ENCODE peak calls at places on chromosomes 4 and X, in five cellular contexts. U is spleen, I is neural progenitor cell, C is stomach, W is foreskin fibroblast. N is an unnamed sample.

GRCh38 chr4:54063224-54063623 is 1.2 kb downstream of the CHIC2 start:
- DNase-seq in U (no peak), C (no peak), W (peak; percentile 58), I (no peak), N (no peak)

GRCh38 chr4:166143227-166143626 is 270.2 kb downstream of the TLL1 start:
- DNase-seq in I (no peak), U (no peak), C (no peak), W (no peak), N (no peak)

GRCh38 chr4:6610856-6611430 is 29.5 kb upstream of the MRFAP1 start:
- DNase-seq in U (no peak), C (no peak), I (no peak), W (no peak), N (no peak)

GRCh38 chrX:1720826-1721225 is 106.0 kb downstream of the ASMT start:
- DNase-seq in C (no peak), W (no peak), U (no peak), I (no peak), N (no peak)

GRCh38 chrX:41258281-41258680 is 75.7 kb upstream of the DDX3X start:
- DNase-seq in I (no peak), C (no peak), U (no peak), W (no peak), N (no peak)

GRCh38 chr4:182695842-182696241 is 221.3 kb downstream of the DCTD start:
- DNase-seq in U (no peak), I (no peak), C (no peak), W (peak; percentile 3), N (peak; percentile 15)

GRCh38 chr4:150656882-150657281 is 74.9 kb downstream of the MAB21L2 start:
- DNase-seq in U (no peak), W (no peak), C (no peak), I (no peak), N (no peak)

GRCh38 chrX:28649541-28649940 is 62.3 kb downstream of the IL1RAPL1 start:
- DNase-seq in C (no peak), U (no peak), I (no peak), W (no peak), N (no peak)

GRCh38 chr4:114921790-114922581 is 191.4 kb downstream of the NDST4 start:
- DNase-seq in U (peak; percentile 51), I (peak; percentile 30), C (no peak), W (no peak), N (no peak)

GRCh38 chr4:168183717-168184571 is 91.6 kb downstream of the ANXA10 start:
- DNase-seq in C (no peak), U (no peak), I (peak; percentile 18), W (peak; percentile 21), N (no peak)

GRCh38 chr4:23788460-23788859 is 101.4 kb downstream of the PPARGC1A start:
- DNase-seq in C (peak; percentile 34), W (no peak), U (no peak), I (no peak), N (peak; percentile 98)

GRCh38 chr4:95510145-95510544 is 38.6 kb downstream of the UNC5C start:
- DNase-seq in I (peak; percentile 21), U (no peak), C (no peak), W (no peak), N (no peak)

GRCh38 chr4:16206301-16206700 is 20.0 kb downstream of the TAPT1 start:
- DNase-seq in U (no peak), I (peak; percentile 5), C (no peak), W (no peak), N (no peak)

GRCh38 chr4:79217043-79217442 is 108.8 kb downstream of the NAA11 start:
- DNase-seq in I (peak; percentile 51), W (no peak), C (no peak), U (no peak), N (no peak)

GRCh38 chrX:49166914-49167739 is 4.6 kb downstream of the MAGIX start:
- DNase-seq in C (peak; percentile 51), W (peak; percentile 68), I (peak; percentile 20), U (peak; percentile 91), N (no peak)

GRCh38 chrX:153572601-153573000 is 26.3 kb downstream of the CCNQ start:
- DNase-seq in C (no peak), U (no peak), W (no peak), I (no peak), N (no peak)

GRCh38 chr4:118849867-118850812 is 14.2 kb upstream of the SEC24D start:
- DNase-seq in W (no peak), C (no peak), U (no peak), I (no peak), N (no peak)

GRCh38 chr4:99202536-99202935 is 16.5 kb downstream of the ADH6 start:
- DNase-seq in U (no peak), C (no peak), I (no peak), W (peak; percentile 61), N (no peak)

GRCh38 chrX:44012484-44013096 is 39.4 kb upstream of the NDP start:
- DNase-seq in C (peak; percentile 29), I (no peak), W (peak; percentile 91), U (peak; percentile 81), N (peak; percentile 75)

DNA sequence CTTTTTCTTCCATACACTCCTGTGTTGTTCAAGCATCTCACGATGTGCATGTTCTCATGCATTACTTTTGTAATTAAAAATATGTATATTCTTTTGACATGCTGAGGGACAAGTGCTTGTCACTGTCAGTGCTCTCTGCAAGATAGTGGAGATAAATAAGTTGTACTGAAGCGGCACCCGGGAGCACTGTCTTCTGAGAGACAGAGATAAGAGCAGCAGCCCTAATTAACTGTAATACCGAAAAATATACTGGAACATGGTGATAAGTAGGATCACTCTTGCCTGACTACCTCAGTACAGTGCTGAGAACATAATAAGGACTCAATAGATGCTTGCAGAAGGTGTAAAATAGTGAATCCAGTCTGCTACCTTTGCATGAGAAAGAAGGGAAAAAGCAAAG is 9.3 kb upstream of the GPR173 start:
- DNase-seq in I (no peak), C (no peak), W (no peak), U (no peak), N (no peak)
- TF ChIP-seq CTCF in I (no peak), C (no peak), W (no peak), U (no peak), N (no peak)

GRCh38 chr4:161496-162284 is 37.4 kb downstream of the ZNF718 start:
- DNase-seq in W (no peak), I (no peak), C (no peak), U (no peak), N (no peak)
- H3K4me3 ChIP-seq in W (no peak overlapping the region), I (peak overlapping the region; percentile 0), C (no peak overlapping the region), U (no peak overlapping the region), N (no peak overlapping the region)

GRCh38 chrX:17805120-17805519 is 56.0 kb downstream of the RAI2 start:
- DNase-seq in C (no peak), W (no peak), I (no peak), U (no peak), N (no peak)
- TF ChIP-seq CTCF in C (no peak), W (no peak), I (peak; percentile 31), U (no peak), N (no peak)

DNA sequence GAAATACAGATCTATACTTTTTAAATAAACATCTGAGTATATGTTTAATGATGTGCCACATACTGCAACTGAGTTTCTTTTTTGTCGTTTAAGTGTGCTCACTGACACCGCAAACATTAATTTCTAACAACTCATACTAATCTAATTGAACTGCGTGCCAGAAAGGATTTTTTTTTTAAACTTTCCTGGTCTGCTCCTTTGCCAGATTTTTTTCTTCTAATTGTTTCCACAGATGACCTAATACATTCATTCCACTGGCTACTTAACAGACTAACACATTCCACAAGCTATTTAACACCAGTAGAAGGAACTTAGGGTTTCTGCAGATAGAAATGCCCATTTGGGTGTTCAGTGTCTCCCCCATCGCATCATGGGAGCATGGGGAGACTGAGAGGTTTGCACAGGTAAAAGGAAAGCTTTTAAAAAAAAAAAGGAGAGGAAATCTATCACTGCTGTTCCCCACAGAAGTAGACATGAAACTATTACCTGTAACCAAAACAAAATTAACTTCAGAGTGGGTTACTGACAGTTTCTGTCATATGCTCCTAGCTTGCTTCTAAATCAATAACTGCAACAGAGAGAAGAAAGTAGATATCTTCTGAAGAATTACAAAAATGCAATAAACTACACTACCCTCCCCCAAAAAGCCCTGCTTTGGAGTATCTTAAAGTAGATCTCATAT is 31.6 kb downstream of the SH3KBP1 start:
- DNase-seq in W (no peak), C (no peak), I (no peak), U (no peak), N (no peak)
- H3K4me3 ChIP-seq in W (no peak overlapping the region), C (no peak overlapping the region), I (no peak overlapping the region), U (no peak overlapping the region), N (no peak overlapping the region)

DNA sequence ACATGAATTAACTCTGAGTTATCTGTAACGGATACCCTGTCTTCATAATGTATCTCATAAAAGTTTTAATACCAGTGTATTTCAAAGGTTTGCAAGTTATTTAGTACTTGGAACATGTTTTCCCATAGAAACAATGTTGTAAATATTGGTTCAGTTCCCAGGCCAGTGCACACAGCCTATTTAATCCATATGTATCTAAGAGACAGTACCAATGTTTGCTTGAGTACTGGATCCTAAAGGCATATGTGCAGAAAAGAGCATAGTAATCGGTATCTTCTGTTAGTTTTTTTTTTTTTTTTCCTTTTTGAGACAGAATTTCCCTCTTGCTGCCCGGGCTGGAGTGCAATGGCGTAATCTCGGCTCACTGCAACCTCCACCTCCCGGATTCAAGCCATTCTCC is 46.1 kb downstream of the SLIT2 start:
- DNase-seq in C (no peak), I (no peak), U (no peak), W (no peak), N (no peak)
- TF ChIP-seq CTCF in C (no peak), I (no peak), U (no peak), W (no peak), N (no peak)

DNA sequence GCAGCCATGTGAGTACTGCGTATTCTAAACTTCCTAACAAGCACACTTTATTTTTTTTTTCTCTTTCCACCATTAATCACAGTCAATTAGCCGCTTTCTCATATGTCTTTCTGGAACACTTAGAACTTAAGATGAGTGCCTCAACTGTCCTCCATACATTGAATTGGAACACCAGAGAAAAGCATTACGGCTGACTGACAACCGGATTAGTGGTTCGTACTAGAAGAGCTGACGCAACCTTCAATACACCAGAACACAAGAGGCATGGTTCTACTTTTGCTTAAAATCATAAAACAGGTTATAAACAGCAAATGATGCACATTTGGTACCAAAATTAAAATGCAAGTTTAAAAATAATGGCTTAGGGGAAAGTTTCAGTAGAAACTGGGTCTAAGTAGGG is 3.3 kb downstream of the TMEM47 start:
- DNase-seq in U (no peak), I (peak; percentile 88), C (no peak), W (no peak), N (no peak)
- H3K4me3 ChIP-seq in U (no peak overlapping the region), I (peak overlapping the region; percentile 95), C (peak overlapping the region; percentile 55), W (peak overlapping the region; percentile 71), N (peak overlapping the region; percentile 73)

GRCh38 chr4:128060620-128061565 is at the start of gene LARP1B:
- DNase-seq in W (peak; percentile 98), U (peak; percentile 99), C (peak; percentile 97), I (peak; percentile 96), N (no peak)

GRCh38 chr4:128056396-128056795 is 4.7 kb upstream of the LARP1B start:
- DNase-seq in I (no peak), C (no peak), W (no peak), U (no peak), N (no peak)

GRCh38 chr4:128060130-128060619 is 937 bp upstream of the LARP1B start:
- DNase-seq in I (no peak), W (no peak), U (no peak), C (no peak), N (no peak)

GRCh38 chr4:128061566-128062536 is 739 bp downstream of the LARP1B start:
- DNase-seq in C (peak; percentile 62), U (peak; percentile 95), W (peak; percentile 35), I (peak; percentile 75), N (no peak)
- TF ChIP-seq CTCF in C (no peak), U (no peak), W (no peak), I (peak; percentile 33), N (peak; percentile 22)